ENCODE peak calls at places on chromosomes 2 and 18, in six cellular contexts. J, G, L, S, U and X are unnamed samples.

GRCh38 chr2:175195012-175195411 is 13.5 kb upstream of the ATP5MC3 start:
- DNase-seq in G (no peak), J (no peak), L (no peak), S (no peak), U (no peak), X (no peak)

GRCh38 chr2:113857454-113857853 is 32.4 kb upstream of the ACTR3 start:
- DNase-seq in S (no peak), G (no peak), J (no peak), U (no peak), L (no peak), X (no peak)

GRCh38 chr2:237441605-237442004 is 27.6 kb upstream of the COL6A3 start:
- DNase-seq in U (peak; percentile 85), G (peak; percentile 72), J (no peak), L (no peak), S (no peak), X (peak; percentile 71)

GRCh38 chr18:8359076-8359475 is 250.2 kb upstream of the RAB12 start:
- DNase-seq in G (no peak), U (no peak), L (no peak), J (no peak), S (no peak), X (no peak)

GRCh38 chr18:43277164-43277600 is at the start of gene SYT4:
- DNase-seq in S (peak; percentile 43), G (peak; percentile 79), L (peak; percentile 69), U (peak; percentile 74), J (no peak), X (peak; percentile 5)

GRCh38 chr18:74778191-74778847 is 180.6 kb downstream of the ZNF407 start:
- DNase-seq in S (no peak), L (no peak), G (no peak), J (no peak), U (peak; percentile 25), X (no peak)

GRCh38 chr2:8242734-8243133 is 439.1 kb upstream of the ID2 start:
- DNase-seq in S (no peak), G (peak; percentile 49), L (no peak), U (peak; percentile 45), J (no peak), X (no peak)

GRCh38 chr2:170685591-170685990 is 29.5 kb upstream of the SP5 start:
- DNase-seq in L (no peak), U (no peak), J (no peak), G (no peak), S (no peak), X (no peak)

GRCh38 chr2:84077504-84077903 is 381.6 kb downstream of the SUCLG1 start:
- DNase-seq in L (no peak), S (no peak), G (peak; percentile 2), J (peak; percentile 4), U (no peak), X (no peak)

GRCh38 chr18:35620765-35621164 is 39.2 kb downstream of the GALNT1 start:
- DNase-seq in L (no peak), S (no peak), U (peak; percentile 26), G (peak; percentile 21), J (no peak), X (no peak)

GRCh38 chr2:160092445-160092844 is 30.0 kb upstream of the PLA2R1 start:
- DNase-seq in L (no peak), S (no peak), U (no peak), G (no peak), J (no peak), X (no peak)

GRCh38 chr2:122210898-122211605 is 455.6 kb downstream of the TSN start:
- DNase-seq in U (no peak), L (no peak), S (no peak), J (no peak), G (no peak), X (no peak)

GRCh38 chr2:170814551-170815245 is 2.0 kb upstream of the GAD1 start:
- DNase-seq in G (no peak), U (no peak), S (no peak), L (no peak), J (no peak), X (no peak)

GRCh38 chr2:164066095-164066494 is 330.3 kb upstream of the FIGN start:
- DNase-seq in L (no peak), J (no peak), U (no peak), S (no peak), G (no peak), X (no peak)

GRCh38 chr2:187612857-187613256 is 58.6 kb upstream of the TFPI start:
- DNase-seq in S (no peak), U (no peak), G (no peak), J (no peak), L (no peak), X (no peak)

GRCh38 chr2:174957049-174957448 is 48.1 kb downstream of the CHN1 start:
- DNase-seq in S (no peak), G (no peak), L (no peak), U (no peak), J (no peak), X (no peak)

GRCh38 chr18:78913830-78914585 is 65.6 kb upstream of the SALL3 start:
- DNase-seq in L (peak; percentile 54), S (no peak), U (no peak), G (no peak), J (no peak), X (no peak)

GRCh38 chr2:234795272-234795920 is 156.4 kb upstream of the SH3BP4 start:
- DNase-seq in U (peak; percentile 50), J (no peak), S (no peak), G (peak; percentile 11), L (no peak), X (peak; percentile 10)

GRCh38 chr2:234292205-234292954 is 204.5 kb downstream of the ARL4C start:
- DNase-seq in U (peak; percentile 82), S (no peak), J (peak; percentile 41), L (no peak), G (peak; percentile 90), X (no peak)

GRCh38 chr2:22487036-22487435 is 897.9 kb upstream of the KLHL29 start:
- DNase-seq in J (no peak), G (no peak), S (no peak), U (no peak), L (no peak), X (no peak)

GRCh38 chr2:57899898-57900297 is 146.7 kb upstream of the VRK2 start:
- DNase-seq in J (no peak), L (no peak), G (no peak), U (no peak), S (no peak), X (no peak)

GRCh38 chr2:231642631-231643493 is 50.2 kb downstream of the TEX44 start:
- DNase-seq in S (peak; percentile 53), U (peak; percentile 97), L (peak; percentile 84), J (peak; percentile 73), G (peak; percentile 87), X (peak; percentile 98)

DNA sequence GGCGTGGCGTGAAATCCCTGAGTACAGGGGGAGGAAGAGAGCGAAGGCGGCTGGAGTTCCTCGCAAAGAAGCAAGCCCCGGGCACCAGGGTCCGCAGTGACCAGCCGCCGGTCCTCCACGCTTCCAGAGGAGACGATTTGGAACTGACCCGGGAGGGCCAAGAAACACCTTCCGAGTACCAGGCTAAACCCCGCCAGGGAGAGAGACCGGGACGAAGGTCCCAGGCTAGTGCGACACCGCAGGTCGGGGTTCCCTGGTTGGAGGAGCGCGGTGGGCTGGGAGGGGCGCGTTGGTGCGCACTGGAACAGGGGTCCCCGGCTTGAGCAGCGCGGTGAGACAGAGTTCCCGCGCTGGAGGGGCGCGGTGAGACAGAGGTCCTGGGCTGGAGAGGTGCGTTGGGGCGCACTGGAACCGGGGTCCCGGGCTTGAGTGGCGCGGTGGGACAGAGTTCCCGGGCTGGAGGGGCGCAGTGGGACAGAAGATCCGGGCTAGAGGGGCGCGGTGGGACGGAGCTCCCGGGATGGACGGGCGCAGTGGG is 900 bp downstream of the WDFY1 start:
- DNase-seq in U (peak; percentile 41), S (peak; percentile 23), G (no peak), J (peak; percentile 41), L (peak; percentile 76), X (no peak)
- TF ChIP-seq CTCF in U (no peak), S (no peak), G (no peak), J (no peak), L (no peak), X (no peak)

GRCh38 chr2:215727507-215728503 is 285.5 kb downstream of the MREG start:
- DNase-seq in G (peak; percentile 65), J (no peak), U (peak; percentile 87), S (no peak), L (no peak), X (peak; percentile 64)

GRCh38 chr2:215726070-215726469 is 287.3 kb downstream of the MREG start:
- DNase-seq in J (no peak), S (no peak), U (no peak), L (no peak), G (no peak), X (no peak)

GRCh38 chr2:215729985-215730620 is 283.2 kb downstream of the MREG start:
- DNase-seq in J (no peak), U (peak; percentile 40), L (no peak), G (no peak), S (no peak), X (peak; percentile 40)

GRCh38 chr2:215731108-215731507 is 282.2 kb downstream of the MREG start:
- DNase-seq in G (no peak), L (no peak), J (no peak), U (no peak), S (no peak), X (no peak)

GRCh38 chr2:215728504-215729065 is 284.8 kb downstream of the MREG start:
- DNase-seq in L (no peak), G (peak; percentile 98), U (peak; percentile 99), J (peak; percentile 36), S (no peak), X (peak; percentile 95)
- TF ChIP-seq CTCF in L (peak; percentile 19), G (peak; percentile 26), U (peak; percentile 21), J (no peak), S (no peak), X (peak; percentile 54)

GRCh38 chr2:68157402-68158133 is at the start of gene PNO1:
- DNase-seq in J (peak; percentile 92), U (peak; percentile 97), L (peak; percentile 97), S (peak; percentile 94), G (peak; percentile 97), X (peak; percentile 94)
- TF ChIP-seq CTCF in J (no peak), U (no peak), L (peak; percentile 6), S (no peak), G (no peak), X (peak; percentile 33)

GRCh38 chr2:149169653-149170052 is 131.2 kb downstream of the LYPD6B start:
- DNase-seq in U (no peak), S (no peak), J (no peak), L (no peak), G (no peak), X (peak; percentile 30)
- TF ChIP-seq CTCF in U (no peak), S (no peak), J (no peak), L (no peak), G (no peak), X (no peak)

DNA sequence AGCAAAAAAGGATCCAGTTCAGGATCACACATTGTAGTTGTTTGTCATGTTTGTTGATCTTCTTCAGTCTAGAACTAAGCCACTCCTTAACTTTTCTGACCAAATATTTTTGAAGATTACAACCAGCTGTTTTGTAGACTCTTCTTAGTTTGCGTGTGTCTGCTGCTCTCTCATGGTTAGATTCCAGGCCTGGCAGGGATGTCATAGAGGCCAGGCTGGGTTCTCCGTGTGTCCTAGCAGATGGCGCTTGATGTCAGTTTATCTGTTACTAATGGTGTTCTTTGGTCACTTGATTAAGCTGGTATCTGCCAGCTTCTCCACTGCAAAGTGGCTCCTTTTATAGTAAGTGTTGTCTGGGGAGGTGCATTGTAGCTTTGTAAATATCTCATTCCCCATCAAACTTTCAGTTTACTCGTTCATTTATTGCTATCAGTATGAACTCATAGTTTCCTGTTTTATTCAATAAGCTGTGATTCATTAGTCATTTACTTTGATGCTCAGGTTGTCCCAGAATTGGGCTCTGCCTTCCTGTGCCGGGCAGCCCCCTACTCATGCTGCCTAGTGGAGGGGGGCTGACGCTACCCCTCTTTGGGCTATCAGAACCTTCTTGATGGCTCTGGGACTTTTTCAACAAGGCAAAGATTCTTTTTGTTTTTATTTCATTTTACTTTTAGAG is 42.1 kb downstream of the GRHL1 start:
- DNase-seq in U (no peak), L (no peak), G (peak; percentile 22), J (no peak), S (no peak), X (peak; percentile 32)
- TF ChIP-seq CTCF in U (no peak), L (no peak), G (no peak), J (no peak), S (no peak), X (peak; percentile 33)